ENCODE peak calls at places on chromosomes 6 and 20, in seven cellular contexts. E, R, U, N, B, A and Q are unnamed samples.

GRCh38 chr20:23152308-23152892 is 66.3 kb upstream of the CD93 start:
- DNase-seq in E (peak), R (no peak), U (no peak), N (no peak), B (peak), A (no peak), Q (no peak)

GRCh38 chr6:169986848-169987498 is 235.6 kb downstream of the ERMARD start:
- DNase-seq in E (no peak), R (no peak), U (no peak), N (no peak), B (no peak), A (no peak), Q (no peak)

GRCh38 chr6:149508485-149508884 is 23.7 kb upstream of the ZC3H12D start:
- DNase-seq in E (no peak), R (no peak), U (no peak), N (no peak), B (no peak), A (no peak), Q (no peak)

GRCh38 chr20:41738584-41739193 is 120.5 kb upstream of the CHD6 start:
- DNase-seq in E (peak), R (peak), U (no peak), N (no peak), B (peak), A (peak), Q (peak)

GRCh38 chr20:14913896-14914295 is 576.5 kb upstream of the FLRT3 start:
- DNase-seq in E (no peak), R (no peak), U (no peak), N (no peak), B (no peak), A (no peak), Q (no peak)

GRCh38 chr6:170210651-170211403 is 80.1 kb downstream of the DLL1 start:
- DNase-seq in E (no peak), R (peak), U (no peak), N (no peak), B (no peak), A (no peak), Q (no peak)

GRCh38 chr6:38192011-38192410 is 372.5 kb downstream of the ZFAND3 start:
- DNase-seq in E (no peak), R (no peak), U (no peak), N (no peak), B (no peak), A (no peak), Q (no peak)

GRCh38 chr6:144007455-144007778 is 642 bp downstream of the PLAGL1 start:
- DNase-seq in E (no peak), R (no peak), U (no peak), N (no peak), B (no peak), A (no peak), Q (no peak)

GRCh38 chr20:53621482-53622246 is 28.0 kb upstream of the ZNF217 start:
- DNase-seq in E (peak), R (peak), U (peak), N (no peak), B (peak), A (peak), Q (peak)

GRCh38 chr20:21101453-21102251 is 4.5 kb downstream of the LINC00237 start:
- DNase-seq in E (no peak), R (peak), U (no peak), N (no peak), B (no peak), A (no peak), Q (no peak)

GRCh38 chr6:126550323-126550722 is 210.4 kb downstream of the CENPW start:
- DNase-seq in E (peak), R (no peak), U (no peak), N (peak), B (no peak), A (no peak), Q (peak)

GRCh38 chr6:160253242-160253641 is 5.4 kb downstream of the SLC22A2 start:
- DNase-seq in E (no peak), R (no peak), U (no peak), N (no peak), B (no peak), A (no peak), Q (no peak)

GRCh38 chr6:43444036-43444435 is 11.3 kb downstream of the DLK2 start:
- DNase-seq in E (no peak), R (no peak), U (no peak), N (no peak), B (no peak), A (no peak), Q (no peak)

GRCh38 chr6:31958741-31959739 is at the start of the genes NELFE and SKIC2:
- DNase-seq in E (peak), R (peak), U (peak), N (peak), B (peak), A (peak), Q (peak)

GRCh38 chr6:111423960-111424846 is 58.8 kb downstream of the REV3L start:
- DNase-seq in E (no peak), R (peak), U (no peak), N (no peak), B (no peak), A (no peak), Q (peak)

GRCh38 chr6:40397287-40398033 is 189.7 kb downstream of the LRFN2 start:
- DNase-seq in E (no peak), R (no peak), U (no peak), N (no peak), B (no peak), A (no peak), Q (no peak)

GRCh38 chr20:45363611-45364492 is 896 bp downstream of the SYS1 start:
- DNase-seq in E (no peak), R (no peak), U (no peak), N (no peak), B (no peak), A (no peak), Q (no peak)

GRCh38 chr6:167272156-167272555 is 19.0 kb upstream of the UNC93A start:
- DNase-seq in E (no peak), R (no peak), U (no peak), N (no peak), B (no peak), A (no peak), Q (no peak)

GRCh38 chr6:134060491-134061106 is 8.2 kb upstream of the SLC2A12 start:
- DNase-seq in E (peak), R (no peak), U (no peak), N (no peak), B (no peak), A (no peak), Q (no peak)

GRCh38 chr20:62644802-62645496 is 2.6 kb downstream of the SLCO4A1 start:
- DNase-seq in E (no peak), R (no peak), U (no peak), N (no peak), B (no peak), A (no peak), Q (no peak)

GRCh38 chr6:43856005-43856765 is 86.2 kb downstream of the VEGFA start:
- DNase-seq in E (peak), R (peak), U (no peak), N (no peak), B (peak), A (peak), Q (peak)

GRCh38 chr6:95923518-95923917 is 92.3 kb upstream of the FUT9 start:
- DNase-seq in E (peak), R (peak), U (no peak), N (no peak), B (peak), A (peak), Q (peak)

GRCh38 chr6:139882977-139883728 is 508.7 kb upstream of the CITED2 start:
- DNase-seq in E (peak), R (no peak), U (no peak), N (no peak), B (no peak), A (no peak), Q (no peak)

GRCh38 chr20:42852691-42853090 is 337.0 kb downstream of the PTPRT start:
- DNase-seq in E (no peak), R (no peak), U (no peak), N (no peak), B (no peak), A (no peak), Q (no peak)

GRCh38 chr6:130681028-130681427 is 146.2 kb upstream of the SMLR1 start:
- DNase-seq in E (no peak), R (no peak), U (no peak), N (no peak), B (no peak), A (no peak), Q (no peak)

GRCh38 chr6:36028887-36029324 is 1.3 kb downstream of the MAPK14 start:
- DNase-seq in E (peak), R (peak), U (no peak), N (no peak), B (no peak), A (no peak), Q (no peak)

GRCh38 chr6:108667984-108668383 is 107.3 kb downstream of the FOXO3 start:
- DNase-seq in E (no peak), R (no peak), U (no peak), N (no peak), B (no peak), A (no peak), Q (no peak)

GRCh38 chr20:25669826-25670422 is 26.7 kb downstream of the ZNF337 start:
- DNase-seq in E (peak), R (peak), U (no peak), N (no peak), B (no peak), A (no peak), Q (no peak)

GRCh38 chr20:63073051-63073737 is 66.4 kb upstream of the BHLHE23 start:
- DNase-seq in E (no peak), R (peak), U (no peak), N (no peak), B (no peak), A (no peak), Q (no peak)

DNA sequence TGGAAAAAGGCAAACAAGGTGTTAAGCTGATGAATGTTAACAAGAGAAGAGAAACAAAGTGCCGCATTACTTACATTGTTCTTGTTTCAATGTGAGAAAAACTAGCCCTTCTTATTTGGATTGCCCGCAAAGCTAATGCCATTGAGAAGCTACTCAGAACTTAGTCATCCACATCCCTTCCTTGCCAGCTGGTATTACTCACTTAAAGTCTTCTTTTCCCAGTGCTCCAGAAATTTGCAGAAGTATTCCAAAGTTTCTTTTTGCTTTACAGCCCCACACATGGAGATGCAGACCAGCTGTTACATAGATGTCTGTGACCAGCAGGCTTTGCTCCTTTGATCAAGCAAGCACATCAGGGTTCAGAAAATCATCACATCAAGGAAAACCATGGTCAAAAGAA is 529.0 kb downstream of the TBC1D32 start:
- DNase-seq in E (no peak), R (no peak), U (no peak), N (no peak), B (no peak), A (no peak), Q (no peak)
- TF ChIP-seq JUND in E (no peak), R (no peak), U (no peak), N (no peak), B (no peak), A (no peak), Q (no peak)

DNA sequence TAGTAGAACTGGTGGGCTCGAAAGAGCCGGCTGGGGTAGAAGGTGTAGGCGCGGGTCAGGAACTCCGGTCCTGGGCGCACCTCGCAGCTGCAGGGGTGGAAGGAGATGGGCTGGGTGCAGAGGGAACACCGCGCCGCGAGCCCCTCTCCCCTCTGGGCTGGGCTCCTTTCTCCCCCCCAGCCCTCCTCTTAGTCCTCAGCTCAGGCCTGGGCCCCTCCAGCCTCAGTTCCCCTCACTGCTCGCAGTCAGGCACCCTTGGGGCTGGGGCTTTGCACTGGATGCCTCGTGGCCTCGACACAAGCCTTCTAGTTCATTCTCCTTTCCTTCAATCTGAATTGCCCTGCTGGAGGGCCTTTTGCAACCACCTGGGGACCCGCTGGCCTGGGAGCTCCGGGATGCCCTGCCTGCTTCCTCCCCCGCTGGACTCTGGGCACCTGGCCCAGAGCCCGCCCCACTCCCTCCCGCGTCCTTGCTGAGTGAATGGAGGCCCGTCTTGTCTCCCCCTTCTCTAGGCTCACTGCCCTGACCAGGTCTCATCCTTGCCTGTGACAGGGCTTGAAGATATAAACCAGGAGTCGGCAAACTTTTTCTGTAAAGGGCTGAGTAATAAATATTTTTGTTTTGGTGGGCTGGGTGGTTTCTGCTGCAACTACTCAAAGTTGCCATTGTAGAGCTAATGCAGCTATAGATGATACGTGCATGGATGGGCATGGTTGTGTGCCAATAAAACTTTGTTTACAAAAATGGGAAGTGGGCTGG is 47.4 kb downstream of the APCDD1L start:
- DNase-seq in E (no peak), R (peak), U (no peak), N (no peak), B (no peak), A (no peak), Q (no peak)
- TF ChIP-seq JUND in E (no peak), R (no peak), U (no peak), N (no peak), B (no peak), A (no peak), Q (no peak)

GRCh38 chr6:28215425-28215824 is 9.7 kb upstream of the ZSCAN9 start:
- DNase-seq in E (no peak), R (no peak), U (no peak), N (no peak), B (peak), A (no peak), Q (no peak)
- TF ChIP-seq JUND in E (no peak), R (no peak), U (no peak), N (no peak), B (no peak), A (no peak), Q (no peak)

GRCh38 chr6:11853678-11854417 is 75.2 kb upstream of the ADTRP start:
- DNase-seq in E (no peak), R (no peak), U (no peak), N (no peak), B (no peak), A (no peak), Q (peak)
- TF ChIP-seq JUND in E (no peak), R (no peak), U (no peak), N (no peak), B (no peak), A (no peak), Q (peak)

DNA sequence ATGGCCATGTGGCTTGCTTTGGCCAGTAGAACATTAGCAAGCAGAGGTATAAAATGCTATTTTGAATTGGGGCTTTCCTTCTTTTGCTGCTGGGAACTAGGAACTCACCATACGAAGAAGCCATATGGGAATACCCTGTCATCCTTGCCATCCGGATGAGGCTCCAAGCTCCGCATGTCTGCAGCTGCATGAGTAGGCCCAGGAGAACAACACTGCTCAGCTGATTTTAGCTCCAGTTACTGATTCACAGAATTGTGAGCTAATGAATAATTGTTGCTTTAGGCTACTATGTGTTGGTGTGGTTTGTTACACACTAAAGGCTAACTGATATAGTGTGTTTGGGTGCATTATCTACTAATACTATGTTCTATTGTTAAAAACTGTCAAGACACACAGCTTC is 2.7 kb upstream of the PLCB4 start:
- DNase-seq in E (no peak), R (no peak), U (no peak), N (no peak), B (no peak), A (no peak), Q (no peak)
- TF ChIP-seq JUND in E (no peak), R (no peak), U (no peak), N (no peak), B (no peak), A (no peak), Q (no peak)

GRCh38 chr6:113433506-113433991 is 423.6 kb upstream of the MARCKS start:
- DNase-seq in E (peak), R (no peak), U (no peak), N (no peak), B (no peak), A (no peak), Q (peak)

GRCh38 chr6:113428702-113429101 is 428.4 kb upstream of the MARCKS start:
- DNase-seq in E (no peak), R (no peak), U (no peak), N (no peak), B (no peak), A (no peak), Q (no peak)

GRCh38 chr6:113437571-113437970 is 419.6 kb upstream of the MARCKS start:
- DNase-seq in E (no peak), R (no peak), U (no peak), N (no peak), B (no peak), A (no peak), Q (no peak)

GRCh38 chr6:113434641-113435040 is 422.5 kb upstream of the MARCKS start:
- DNase-seq in E (no peak), R (no peak), U (no peak), N (no peak), B (no peak), A (no peak), Q (no peak)

GRCh38 chr6:113432729-113433505 is 424.2 kb upstream of the MARCKS start:
- DNase-seq in E (no peak), R (no peak), U (no peak), N (no peak), B (no peak), A (no peak), Q (peak)
- TF ChIP-seq JUND in E (no peak), R (no peak), U (no peak), N (no peak), B (no peak), A (no peak), Q (no peak)

DNA sequence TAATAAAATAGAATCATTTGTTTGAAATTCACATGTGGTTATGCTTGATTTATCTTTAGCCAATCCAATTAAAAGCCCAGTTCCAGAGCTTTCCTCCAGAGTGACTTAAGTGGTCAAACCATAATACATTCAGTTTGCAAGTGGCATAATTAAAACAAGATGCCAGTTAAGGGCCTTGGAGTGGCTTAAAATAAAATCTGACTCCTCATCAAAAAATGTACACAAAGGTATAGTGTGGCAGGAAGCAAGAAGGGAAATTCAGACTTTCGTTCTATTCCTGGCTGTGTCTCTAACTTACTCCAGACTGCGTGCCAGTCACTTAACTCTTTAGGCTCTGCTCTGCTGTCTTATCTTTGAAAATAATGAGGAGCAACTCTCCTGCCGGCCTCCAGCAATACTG is 251.3 kb upstream of the PRND start:
- DNase-seq in E (no peak), R (peak), U (no peak), N (no peak), B (no peak), A (no peak), Q (no peak)
- TF ChIP-seq JUND in E (no peak), R (peak), U (no peak), N (no peak), B (no peak), A (no peak), Q (no peak)

GRCh38 chr6:2988076-2988425 is 11.6 kb upstream of the NQO2 start:
- DNase-seq in E (no peak), R (no peak), U (no peak), N (no peak), B (no peak), A (no peak), Q (no peak)
- TF ChIP-seq JUND in E (no peak), R (no peak), U (no peak), N (no peak), B (no peak), A (no peak), Q (no peak)

DNA sequence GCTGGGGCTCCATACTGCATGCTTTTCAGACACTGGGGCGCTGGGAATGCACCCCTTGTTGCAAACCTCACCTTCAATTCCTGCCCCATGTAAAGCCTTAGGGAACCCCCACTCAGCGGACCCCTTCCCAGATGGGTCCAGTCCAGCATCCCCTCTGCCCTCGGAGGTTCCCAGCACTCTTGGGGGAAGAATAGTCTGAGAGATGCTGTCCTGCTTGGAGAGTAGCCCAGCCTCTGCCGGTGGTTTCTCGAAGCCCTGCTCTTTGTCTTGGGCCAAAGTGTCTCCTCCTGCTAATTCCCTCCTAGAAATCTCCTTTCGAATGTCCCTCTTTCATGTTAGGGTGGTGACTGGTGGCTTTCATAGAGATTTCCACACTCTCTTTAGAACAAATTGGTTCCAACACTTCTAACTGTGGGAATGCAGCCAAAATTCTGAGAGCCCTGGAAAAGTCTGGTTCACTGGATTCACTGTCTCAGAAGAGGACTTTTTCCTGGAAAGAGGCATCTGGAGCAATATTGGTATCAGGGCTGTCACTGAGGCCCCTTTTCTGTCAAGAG is 24.9 kb upstream of the SULF2 start:
- DNase-seq in E (no peak), R (no peak), U (no peak), N (no peak), B (no peak), A (no peak), Q (no peak)
- TF ChIP-seq JUND in E (no peak), R (no peak), U (no peak), N (no peak), B (no peak), A (no peak), Q (no peak)